ENCODE peak calls at places on chromosomes 5 and 9, in eight cellular contexts. U is stomach; N is GM23338; W is esophagus muscularis mucosa; G is H1; D is heart left ventricle; R is effector memory CD4-positive, alpha-beta T cell; M is Panc1. L is an unnamed sample. For H3K4me1, the result is how much of the 10 kb centered on the place peaks cover.

GRCh38 chr5:72268753-72269410 is 51.2 kb downstream of the MRPS27 start:
- DNase-seq in U (peak), N (peak), W (no peak), G (peak), D (peak), R (peak), M (no peak), L (peak)

GRCh38 chr5:7321724-7322123 is 74.2 kb upstream of the ADCY2 start:
- DNase-seq in U (no peak), N (no peak), W (no peak), G (no peak), D (no peak), R (no peak), M (no peak), L (no peak)

GRCh38 chr9:83445703-83446102 is 92.5 kb downstream of the FRMD3 start:
- DNase-seq in U (no peak), N (no peak), W (no peak), G (no peak), D (no peak), R (no peak), M (no peak), L (no peak)

GRCh38 chr9:129349571-129349947 is 171.5 kb upstream of the IER5L start:
- DNase-seq in U (no peak), N (no peak), W (no peak), G (no peak), D (no peak), R (no peak), M (no peak), L (no peak)

GRCh38 chr9:116073826-116074225 is 79.8 kb upstream of the PAPPA start:
- DNase-seq in U (no peak), N (no peak), W (no peak), G (no peak), D (no peak), R (no peak), M (no peak), L (no peak)

GRCh38 chr9:128114326-128115186 is 13.0 kb downstream of the PTGES2 start:
- DNase-seq in U (peak), N (no peak), W (no peak), G (no peak), D (peak), R (no peak), M (no peak), L (no peak)

GRCh38 chr5:172223901-172224873 is 30.2 kb downstream of the EFCAB9 start:
- DNase-seq in U (no peak), N (no peak), W (no peak), G (no peak), D (no peak), R (no peak), M (no peak), L (no peak)

GRCh38 chr5:147391781-147392180 is 118.1 kb downstream of the DPYSL3 start:
- DNase-seq in U (peak), N (peak), W (no peak), G (no peak), D (peak), R (no peak), M (peak), L (no peak)

GRCh38 chr5:56534102-56534501 is 281.2 kb upstream of the MAP3K1 start:
- DNase-seq in U (peak), N (no peak), W (no peak), G (no peak), D (no peak), R (no peak), M (no peak), L (no peak)

GRCh38 chr5:73365301-73365853 is 83.2 kb downstream of the FOXD1 start:
- DNase-seq in U (no peak), N (no peak), W (no peak), G (no peak), D (no peak), R (no peak), M (peak), L (no peak)

GRCh38 chr9:77735515-77735914 is 87.4 kb upstream of the GNA14 start:
- DNase-seq in U (no peak), N (no peak), W (no peak), G (no peak), D (peak), R (no peak), M (no peak), L (no peak)

GRCh38 chr5:91591076-91591475 is 208.0 kb upstream of the ARRDC3 start:
- DNase-seq in U (no peak), N (peak), W (no peak), G (no peak), D (no peak), R (no peak), M (no peak), L (peak)

GRCh38 chr5:176653401-176653800 is 6.1 kb downstream of the TSPAN17 start:
- DNase-seq in U (peak), N (no peak), W (no peak), G (no peak), D (no peak), R (no peak), M (no peak), L (no peak)

GRCh38 chr9:22107202-22107601 is 98.1 kb upstream of the CDKN2B start:
- DNase-seq in U (no peak), N (no peak), W (no peak), G (no peak), D (no peak), R (no peak), M (no peak), L (no peak)

GRCh38 chr9:8724284-8725018 is 924.9 kb upstream of the DMAC1 start:
- DNase-seq in U (no peak), N (no peak), W (no peak), G (no peak), D (no peak), R (no peak), M (no peak), L (no peak)

GRCh38 chr9:89674667-89675402 is 70.0 kb downstream of the GADD45G start:
- DNase-seq in U (peak), N (peak), W (no peak), G (peak), D (peak), R (no peak), M (no peak), L (no peak)

GRCh38 chr5:107543868-107544267 is 126.9 kb downstream of the EFNA5 start:
- DNase-seq in U (no peak), N (peak), W (no peak), G (no peak), D (no peak), R (no peak), M (no peak), L (no peak)

GRCh38 chr5:107615173-107615856 is 55.4 kb downstream of the EFNA5 start:
- DNase-seq in U (no peak), N (no peak), W (no peak), G (no peak), D (no peak), R (no peak), M (no peak), L (no peak)

GRCh38 chr9:121369595-121370265 is at the start of gene STOM:
- DNase-seq in U (peak), N (peak), W (peak), G (no peak), D (peak), R (peak), M (no peak), L (peak)

GRCh38 chr9:16545639-16546038 is 324.8 kb downstream of the BNC2 start:
- DNase-seq in U (no peak), N (no peak), W (no peak), G (no peak), D (no peak), R (no peak), M (no peak), L (no peak)

GRCh38 chr5:119358901-119359603 is 3.2 kb downstream of the TNFAIP8 start:
- DNase-seq in U (no peak), N (peak), W (no peak), G (no peak), D (no peak), R (no peak), M (no peak), L (no peak)

GRCh38 chr5:3658929-3659328 is 63.3 kb downstream of the IRX1 start:
- DNase-seq in U (no peak), N (no peak), W (no peak), G (no peak), D (no peak), R (no peak), M (no peak), L (no peak)

GRCh38 chr5:150946351-150946905 is 41.6 kb upstream of the ZNF300 start:
- DNase-seq in U (peak), N (no peak), W (peak), G (no peak), D (peak), R (no peak), M (no peak), L (no peak)

GRCh38 chr5:139134906-139135305 is 63.3 kb downstream of the SIL1 start:
- DNase-seq in U (no peak), N (no peak), W (no peak), G (no peak), D (no peak), R (no peak), M (no peak), L (no peak)

GRCh38 chr5:54745599-54745998 is 228.0 kb downstream of the SNX18 start:
- DNase-seq in U (no peak), N (no peak), W (peak), G (no peak), D (no peak), R (no peak), M (no peak), L (no peak)

GRCh38 chr5:1177826-1178528 is 23.4 kb upstream of the SLC6A19 start:
- DNase-seq in U (no peak), N (no peak), W (no peak), G (no peak), D (peak), R (no peak), M (no peak), L (no peak)

GRCh38 chr5:143472576-143472975 is 69.1 kb upstream of the NR3C1 start:
- DNase-seq in U (no peak), N (no peak), W (no peak), G (no peak), D (no peak), R (no peak), M (no peak), L (no peak)

GRCh38 chr5:143473481-143473880 is 70.0 kb upstream of the NR3C1 start:
- DNase-seq in U (no peak), N (no peak), W (no peak), G (no peak), D (no peak), R (no peak), M (no peak), L (no peak)

GRCh38 chr5:143480001-143480400 is 76.5 kb upstream of the NR3C1 start:
- DNase-seq in U (no peak), N (no peak), W (no peak), G (no peak), D (no peak), R (no peak), M (no peak), L (no peak)

GRCh38 chr5:143479394-143479793 is 75.9 kb upstream of the NR3C1 start:
- DNase-seq in U (no peak), N (no peak), W (no peak), G (no peak), D (no peak), R (no peak), M (no peak), L (no peak)

DNA sequence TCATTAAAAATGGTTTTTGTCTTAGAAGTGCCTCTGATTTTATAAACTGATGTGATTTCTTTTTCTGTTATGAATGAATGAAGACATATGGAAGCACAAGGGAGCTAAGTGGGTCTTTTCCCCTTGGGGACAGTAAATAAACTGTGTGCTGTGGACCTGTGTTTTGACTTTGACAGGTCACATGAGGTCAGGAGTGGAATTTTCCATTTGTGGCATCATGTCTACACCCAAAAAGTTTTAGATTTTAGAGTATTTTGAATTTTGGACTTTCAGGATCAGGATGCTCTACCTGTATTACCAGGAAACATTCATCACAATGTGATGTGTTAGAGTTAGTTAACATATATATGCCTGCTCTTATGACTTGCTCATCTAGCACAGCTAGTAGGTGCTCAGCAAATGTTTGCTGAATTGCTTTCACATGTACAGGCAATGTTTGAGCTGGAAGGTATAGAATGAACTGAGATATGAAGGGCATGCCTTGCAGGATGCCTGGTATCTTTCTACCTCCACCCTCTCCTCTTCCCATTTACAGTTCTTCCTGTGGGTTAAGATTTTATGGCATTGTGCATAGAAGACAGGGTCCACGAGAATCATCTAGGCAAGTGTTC is 73.2 kb upstream of the NR3C1 start:
- DNase-seq in U (no peak), N (no peak), W (no peak), G (no peak), D (no peak), R (no peak), M (no peak), L (no peak)
- H3K4me3 ChIP-seq in U (no peak), N (no peak), W (no peak), G (no peak), D (no peak), R (no peak), M (no peak), L (no peak)

GRCh38 chr5:102249381-102249780 is 46.7 kb downstream of the SLCO4C1 start:
- DNase-seq in U (no peak), N (no peak), W (no peak), G (no peak), D (no peak), R (no peak), M (no peak), L (no peak)
- H3K4me1 ChIP-seq in U (under half), N (under half), W (under half), G (under half), D (under half), R (under half), M (under half), L (under half)

GRCh38 chr9:114002986-114003740 is 74.9 kb downstream of the AMBP start:
- DNase-seq in U (peak), N (no peak), W (peak), G (no peak), D (no peak), R (no peak), M (no peak), L (no peak)
- H3K27ac ChIP-seq in U (no peak), N (no peak), W (no peak), G (no peak), D (peak), R (no peak), M (no peak), L (no peak)

GRCh38 chr5:88226881-88227450 is 41.7 kb downstream of the TMEM161B start:
- DNase-seq in U (no peak), N (no peak), W (no peak), G (no peak), D (no peak), R (no peak), M (no peak), L (no peak)
- H3K4me3 ChIP-seq in U (no peak), N (no peak), W (no peak), G (no peak), D (no peak), R (no peak), M (no peak), L (no peak)

GRCh38 chr9:136431782-136432350 is 7.8 kb downstream of the INPP5E start:
- DNase-seq in U (no peak), N (no peak), W (no peak), G (no peak), D (no peak), R (no peak), M (no peak), L (no peak)
- H3K4me1 ChIP-seq in U (under half), N (under half), W (under half), G (under half), D (under half), R (under half), M (under half), L (under half)

L was measured in iPS DF 6.9.